ENCODE peak calls at places on chromosomes 4 and X, in ten cellular contexts. I, C, G, V, Q, D, N, O, E and A are unnamed samples.

GRCh38 chr4:121594796-121595526 is 101.8 kb downstream of the ANXA5 start:
- DNase-seq in G (no peak), O (no peak), N (peak; percentile 95), E (no peak), Q (peak; percentile 67), I (no peak), V (peak; percentile 32), D (no peak), C (no peak), A (no peak)

GRCh38 chrX:11899091-11899490 is 141.1 kb downstream of the MSL3 start:
- DNase-seq in E (no peak), D (no peak), I (no peak), O (no peak), V (peak; percentile 89), N (peak; percentile 68), Q (peak; percentile 88), G (no peak), C (no peak), A (no peak)

GRCh38 chr4:1235381-1236102 is 13.4 kb downstream of the CTBP1 start:
- DNase-seq in G (no peak), Q (no peak), N (no peak), O (no peak), E (no peak), D (no peak), V (no peak), C (no peak), I (no peak), A (no peak)

GRCh38 chr4:149825336-149825735 is 9.7 kb upstream of the IQCM start:
- DNase-seq in I (no peak), Q (peak; percentile 47), O (no peak), E (no peak), N (no peak), D (no peak), V (peak; percentile 19), G (no peak), C (no peak), A (no peak)

GRCh38 chrX:8323356-8323755 is 141.3 kb upstream of the VCX3B start:
- DNase-seq in D (no peak), C (no peak), N (no peak), O (no peak), E (no peak), G (no peak), I (no peak), Q (no peak), V (no peak), A (no peak)

GRCh38 chr4:73707918-73708577 is 32.3 kb upstream of the CXCL8 start:
- DNase-seq in I (no peak), V (peak; percentile 87), O (no peak), Q (peak; percentile 96), C (no peak), G (no peak), N (peak; percentile 86), D (no peak), E (no peak), A (no peak)

GRCh38 chrX:14359316-14359715 is 170.0 kb upstream of the GLRA2 start:
- DNase-seq in N (no peak), I (no peak), G (no peak), E (no peak), O (no peak), D (no peak), V (no peak), C (no peak), Q (no peak), A (no peak)

GRCh38 chr4:143420227-143420626 is 83.6 kb downstream of the GAB1 start:
- DNase-seq in I (no peak), E (no peak), G (no peak), N (peak; percentile 75), C (no peak), D (no peak), V (no peak), Q (peak; percentile 12), O (no peak), A (no peak)

GRCh38 chr4:8515316-8516060 is 64.7 kb upstream of the GPR78 start:
- DNase-seq in G (no peak), C (no peak), O (no peak), N (peak; percentile 35), V (peak; percentile 91), I (no peak), D (no peak), E (no peak), Q (peak; percentile 96), A (no peak)

GRCh38 chr4:169774466-169775445 is 17.0 kb upstream of the HPF1 start:
- DNase-seq in D (peak; percentile 52), G (no peak), V (no peak), I (peak; percentile 53), E (no peak), Q (no peak), O (no peak), C (no peak), N (peak; percentile 56), A (peak; percentile 16)